ENCODE peak calls at places on chromosomes 7 and 10, in six cellular contexts. One of them, this sample, is unnamed.

GRCh38 chr10:122294006-122294405 is 22.9 kb downstream of the BTBD16 start:
- DNase-seq in amniotic epithelial cell: no peak
- DNase-seq in pons: no peak
- DNase-seq in stimulated activated CD4-positive, alpha-beta T cell treated with anti-CD3 and anti-CD28 coated beads, Interleukin-2, amount 100 ng/mL, for 48 hours: no peak
- DNase-seq in mammary epithelial cell: peak
- DNase-seq in substantia nigra: no peak
- DNase-seq in this sample: peak

GRCh38 chr7:1898628-1899185 is 228.6 kb downstream of the ELFN1 start:
- DNase-seq in amniotic epithelial cell: no peak
- DNase-seq in pons: no peak
- DNase-seq in stimulated activated CD4-positive, alpha-beta T cell treated with anti-CD3 and anti-CD28 coated beads, Interleukin-2, amount 100 ng/mL, for 48 hours: no peak
- DNase-seq in mammary epithelial cell: no peak
- DNase-seq in substantia nigra: no peak
- DNase-seq in this sample: no peak

GRCh38 chr7:18518555-18518954 is 23.0 kb downstream of the HDAC9 start:
- DNase-seq in amniotic epithelial cell: no peak
- DNase-seq in pons: no peak
- DNase-seq in stimulated activated CD4-positive, alpha-beta T cell treated with anti-CD3 and anti-CD28 coated beads, Interleukin-2, amount 100 ng/mL, for 48 hours: no peak
- DNase-seq in mammary epithelial cell: no peak
- DNase-seq in substantia nigra: no peak
- DNase-seq in this sample: no peak

GRCh38 chr7:87767827-87768226 is 108.3 kb downstream of the SLC25A40 start:
- DNase-seq in amniotic epithelial cell: no peak
- DNase-seq in pons: no peak
- DNase-seq in stimulated activated CD4-positive, alpha-beta T cell treated with anti-CD3 and anti-CD28 coated beads, Interleukin-2, amount 100 ng/mL, for 48 hours: no peak
- DNase-seq in mammary epithelial cell: no peak
- DNase-seq in substantia nigra: no peak
- DNase-seq in this sample: peak

GRCh38 chr7:24756989-24757798 is at the start of gene GSDME:
- DNase-seq in amniotic epithelial cell: peak
- DNase-seq in pons: peak
- DNase-seq in stimulated activated CD4-positive, alpha-beta T cell treated with anti-CD3 and anti-CD28 coated beads, Interleukin-2, amount 100 ng/mL, for 48 hours: peak
- DNase-seq in mammary epithelial cell: peak
- DNase-seq in substantia nigra: peak
- DNase-seq in this sample: peak

GRCh38 chr7:104903044-104903443 is 111.0 kb upstream of the KMT2E start:
- DNase-seq in amniotic epithelial cell: peak
- DNase-seq in pons: no peak
- DNase-seq in stimulated activated CD4-positive, alpha-beta T cell treated with anti-CD3 and anti-CD28 coated beads, Interleukin-2, amount 100 ng/mL, for 48 hours: no peak
- DNase-seq in mammary epithelial cell: no peak
- DNase-seq in substantia nigra: no peak
- DNase-seq in this sample: peak

GRCh38 chr7:112986256-112987031 is 100.2 kb downstream of the GPR85 start:
- DNase-seq in amniotic epithelial cell: peak
- DNase-seq in pons: no peak
- DNase-seq in stimulated activated CD4-positive, alpha-beta T cell treated with anti-CD3 and anti-CD28 coated beads, Interleukin-2, amount 100 ng/mL, for 48 hours: no peak
- DNase-seq in mammary epithelial cell: peak
- DNase-seq in substantia nigra: no peak
- DNase-seq in this sample: peak

GRCh38 chr10:5692476-5693358 is 8.1 kb downstream of the TASOR2 start:
- DNase-seq in amniotic epithelial cell: peak
- DNase-seq in pons: peak
- DNase-seq in stimulated activated CD4-positive, alpha-beta T cell treated with anti-CD3 and anti-CD28 coated beads, Interleukin-2, amount 100 ng/mL, for 48 hours: peak
- DNase-seq in mammary epithelial cell: peak
- DNase-seq in substantia nigra: no peak
- DNase-seq in this sample: no peak

GRCh38 chr7:28086198-28086597 is 94.4 kb downstream of the JAZF1 start:
- DNase-seq in amniotic epithelial cell: no peak
- DNase-seq in pons: no peak
- DNase-seq in stimulated activated CD4-positive, alpha-beta T cell treated with anti-CD3 and anti-CD28 coated beads, Interleukin-2, amount 100 ng/mL, for 48 hours: no peak
- DNase-seq in mammary epithelial cell: no peak
- DNase-seq in substantia nigra: no peak
- DNase-seq in this sample: no peak

GRCh38 chr10:88934900-88935672 is 17.5 kb downstream of the ACTA2 start:
- DNase-seq in amniotic epithelial cell: peak
- DNase-seq in pons: peak
- DNase-seq in stimulated activated CD4-positive, alpha-beta T cell treated with anti-CD3 and anti-CD28 coated beads, Interleukin-2, amount 100 ng/mL, for 48 hours: peak
- DNase-seq in mammary epithelial cell: peak
- DNase-seq in substantia nigra: peak
- DNase-seq in this sample: peak

GRCh38 chr7:144468990-144469732 is 65.7 kb upstream of the NOBOX start:
- DNase-seq in amniotic epithelial cell: peak
- DNase-seq in pons: no peak
- DNase-seq in stimulated activated CD4-positive, alpha-beta T cell treated with anti-CD3 and anti-CD28 coated beads, Interleukin-2, amount 100 ng/mL, for 48 hours: no peak
- DNase-seq in mammary epithelial cell: no peak
- DNase-seq in substantia nigra: no peak
- DNase-seq in this sample: no peak

GRCh38 chr7:148914208-148914777 is 30.2 kb upstream of the EZH2 start:
- DNase-seq in amniotic epithelial cell: peak
- DNase-seq in pons: no peak
- DNase-seq in stimulated activated CD4-positive, alpha-beta T cell treated with anti-CD3 and anti-CD28 coated beads, Interleukin-2, amount 100 ng/mL, for 48 hours: peak
- DNase-seq in mammary epithelial cell: peak
- DNase-seq in substantia nigra: no peak
- DNase-seq in this sample: peak

GRCh38 chr10:81116201-81116600 is 578.5 kb downstream of the SH2D4B start:
- DNase-seq in amniotic epithelial cell: peak
- DNase-seq in pons: no peak
- DNase-seq in stimulated activated CD4-positive, alpha-beta T cell treated with anti-CD3 and anti-CD28 coated beads, Interleukin-2, amount 100 ng/mL, for 48 hours: no peak
- DNase-seq in mammary epithelial cell: peak
- DNase-seq in substantia nigra: no peak
- DNase-seq in this sample: peak

GRCh38 chr7:84058311-84059076 is 136.1 kb downstream of the SEMA3A start:
- DNase-seq in amniotic epithelial cell: peak
- DNase-seq in pons: no peak
- DNase-seq in stimulated activated CD4-positive, alpha-beta T cell treated with anti-CD3 and anti-CD28 coated beads, Interleukin-2, amount 100 ng/mL, for 48 hours: no peak
- DNase-seq in mammary epithelial cell: peak
- DNase-seq in substantia nigra: no peak
- DNase-seq in this sample: peak

GRCh38 chr10:131590567-131590966 is 279.0 kb upstream of the TCERG1L start:
- DNase-seq in amniotic epithelial cell: no peak
- DNase-seq in pons: no peak
- DNase-seq in stimulated activated CD4-positive, alpha-beta T cell treated with anti-CD3 and anti-CD28 coated beads, Interleukin-2, amount 100 ng/mL, for 48 hours: no peak
- DNase-seq in mammary epithelial cell: no peak
- DNase-seq in substantia nigra: no peak
- DNase-seq in this sample: no peak

GRCh38 chr7:112157072-112157471 is 49.1 kb downstream of the DOCK4 start:
- DNase-seq in amniotic epithelial cell: peak
- DNase-seq in pons: no peak
- DNase-seq in stimulated activated CD4-positive, alpha-beta T cell treated with anti-CD3 and anti-CD28 coated beads, Interleukin-2, amount 100 ng/mL, for 48 hours: no peak
- DNase-seq in mammary epithelial cell: peak
- DNase-seq in substantia nigra: no peak
- DNase-seq in this sample: peak

GRCh38 chr7:131327049-131327625 is 539 bp upstream of the MKLN1 start:
- DNase-seq in amniotic epithelial cell: peak
- DNase-seq in pons: peak
- DNase-seq in stimulated activated CD4-positive, alpha-beta T cell treated with anti-CD3 and anti-CD28 coated beads, Interleukin-2, amount 100 ng/mL, for 48 hours: peak
- DNase-seq in mammary epithelial cell: peak
- DNase-seq in substantia nigra: peak
- DNase-seq in this sample: peak

GRCh38 chr10:35463878-35464277 is 127.6 kb downstream of the CCNY start:
- DNase-seq in amniotic epithelial cell: no peak
- DNase-seq in pons: no peak
- DNase-seq in stimulated activated CD4-positive, alpha-beta T cell treated with anti-CD3 and anti-CD28 coated beads, Interleukin-2, amount 100 ng/mL, for 48 hours: no peak
- DNase-seq in mammary epithelial cell: no peak
- DNase-seq in substantia nigra: no peak
- DNase-seq in this sample: no peak

GRCh38 chr10:114437456-114438292 is 33.4 kb upstream of the AFAP1L2 start:
- DNase-seq in amniotic epithelial cell: peak
- DNase-seq in pons: no peak
- DNase-seq in stimulated activated CD4-positive, alpha-beta T cell treated with anti-CD3 and anti-CD28 coated beads, Interleukin-2, amount 100 ng/mL, for 48 hours: no peak
- DNase-seq in mammary epithelial cell: peak
- DNase-seq in substantia nigra: no peak
- DNase-seq in this sample: peak

GRCh38 chr7:142323706-142324105 is 65.8 kb upstream of the PRSS58 start:
- DNase-seq in amniotic epithelial cell: peak
- DNase-seq in pons: peak
- DNase-seq in stimulated activated CD4-positive, alpha-beta T cell treated with anti-CD3 and anti-CD28 coated beads, Interleukin-2, amount 100 ng/mL, for 48 hours: peak
- DNase-seq in mammary epithelial cell: peak
- DNase-seq in substantia nigra: peak
- DNase-seq in this sample: peak

GRCh38 chr10:59894114-59894513 is 12.2 kb downstream of the CCDC6 start:
- DNase-seq in amniotic epithelial cell: peak
- DNase-seq in pons: peak
- DNase-seq in stimulated activated CD4-positive, alpha-beta T cell treated with anti-CD3 and anti-CD28 coated beads, Interleukin-2, amount 100 ng/mL, for 48 hours: no peak
- DNase-seq in mammary epithelial cell: peak
- DNase-seq in substantia nigra: peak
- DNase-seq in this sample: peak

GRCh38 chr10:13882112-13882711 is 295.4 kb downstream of the PRPF18 start:
- DNase-seq in amniotic epithelial cell: peak
- DNase-seq in pons: peak
- DNase-seq in stimulated activated CD4-positive, alpha-beta T cell treated with anti-CD3 and anti-CD28 coated beads, Interleukin-2, amount 100 ng/mL, for 48 hours: no peak
- DNase-seq in mammary epithelial cell: peak
- DNase-seq in substantia nigra: no peak
- DNase-seq in this sample: peak

GRCh38 chr10:129744134-129744895 is 219.8 kb downstream of the EBF3 start:
- DNase-seq in amniotic epithelial cell: no peak
- DNase-seq in pons: no peak
- DNase-seq in stimulated activated CD4-positive, alpha-beta T cell treated with anti-CD3 and anti-CD28 coated beads, Interleukin-2, amount 100 ng/mL, for 48 hours: no peak
- DNase-seq in mammary epithelial cell: no peak
- DNase-seq in substantia nigra: no peak
- DNase-seq in this sample: no peak

GRCh38 chr7:94089806-94090205 is 85.7 kb upstream of the BET1 start:
- DNase-seq in amniotic epithelial cell: no peak
- DNase-seq in pons: no peak
- DNase-seq in stimulated activated CD4-positive, alpha-beta T cell treated with anti-CD3 and anti-CD28 coated beads, Interleukin-2, amount 100 ng/mL, for 48 hours: no peak
- DNase-seq in mammary epithelial cell: no peak
- DNase-seq in substantia nigra: no peak
- DNase-seq in this sample: no peak

GRCh38 chr7:141752634-141753033 is 11.3 kb upstream of the TAS2R3 start:
- DNase-seq in amniotic epithelial cell: no peak
- DNase-seq in pons: no peak
- DNase-seq in stimulated activated CD4-positive, alpha-beta T cell treated with anti-CD3 and anti-CD28 coated beads, Interleukin-2, amount 100 ng/mL, for 48 hours: no peak
- DNase-seq in mammary epithelial cell: no peak
- DNase-seq in substantia nigra: no peak
- DNase-seq in this sample: no peak

GRCh38 chr7:157568785-157569584 is 232.2 kb downstream of the DNAJB6 start:
- DNase-seq in amniotic epithelial cell: no peak
- DNase-seq in pons: peak
- DNase-seq in stimulated activated CD4-positive, alpha-beta T cell treated with anti-CD3 and anti-CD28 coated beads, Interleukin-2, amount 100 ng/mL, for 48 hours: peak
- DNase-seq in mammary epithelial cell: peak
- DNase-seq in substantia nigra: peak
- DNase-seq in this sample: peak

GRCh38 chr7:158264881-158265742 is 322.5 kb downstream of the PTPRN2 start:
- DNase-seq in amniotic epithelial cell: no peak
- DNase-seq in pons: no peak
- DNase-seq in stimulated activated CD4-positive, alpha-beta T cell treated with anti-CD3 and anti-CD28 coated beads, Interleukin-2, amount 100 ng/mL, for 48 hours: no peak
- DNase-seq in mammary epithelial cell: no peak
- DNase-seq in substantia nigra: no peak
- DNase-seq in this sample: no peak

GRCh38 chr7:14233026-14233897 is 243.8 kb upstream of the ETV1 start:
- DNase-seq in amniotic epithelial cell: peak
- DNase-seq in pons: no peak
- DNase-seq in stimulated activated CD4-positive, alpha-beta T cell treated with anti-CD3 and anti-CD28 coated beads, Interleukin-2, amount 100 ng/mL, for 48 hours: no peak
- DNase-seq in mammary epithelial cell: no peak
- DNase-seq in substantia nigra: no peak
- DNase-seq in this sample: peak

GRCh38 chr10:34213193-34213804 is 601.8 kb downstream of the PARD3 start:
- DNase-seq in amniotic epithelial cell: no peak
- DNase-seq in pons: no peak
- DNase-seq in stimulated activated CD4-positive, alpha-beta T cell treated with anti-CD3 and anti-CD28 coated beads, Interleukin-2, amount 100 ng/mL, for 48 hours: no peak
- DNase-seq in mammary epithelial cell: no peak
- DNase-seq in substantia nigra: no peak
- DNase-seq in this sample: no peak

This sample was measured in bronchial epithelial cell.